ENCODE peak calls at places on chromosomes 11 and 22, in nine cellular contexts. B is M059J, P is NCI-H510A, L is WERI-Rb-1, K is dorsolateral prefrontal cortex, M is occipital lobe, G is Right ventricle myocardium inferior, Y is NCI-H345, I is AG04449. Z is an unnamed sample.

GRCh38 chr22:37186997-37187522 is 987 bp downstream of the C1QTNF6 start:
- DNase-seq in B (peak), P (no peak), L (no peak), K (no peak), M (no peak), G (peak), Y (no peak), I (no peak), Z (no peak)

GRCh38 chr11:60064115-60064514 is 7.7 kb downstream of the MS4A3 start:
- DNase-seq in B (no peak), P (no peak), L (no peak), K (no peak), M (no peak), G (no peak), Y (no peak), I (no peak), Z (no peak)

GRCh38 chr22:47618180-47618579 is 855.7 kb downstream of the TBC1D22A start:
- DNase-seq in B (no peak), P (no peak), L (peak), K (no peak), M (no peak), G (no peak), Y (no peak), I (no peak), Z (no peak)

GRCh38 chr22:45319319-45319675 is 9.6 kb downstream of the FAM118A start:
- DNase-seq in B (no peak), P (no peak), L (peak), K (no peak), M (no peak), G (no peak), Y (no peak), I (no peak), Z (no peak)

GRCh38 chr11:47714554-47715081 is 551 bp downstream of the AGBL2 start:
- DNase-seq in B (peak), P (no peak), L (no peak), K (no peak), M (no peak), G (peak), Y (peak), I (no peak), Z (no peak)

GRCh38 chr22:22908941-22909604 is 21.5 kb downstream of the IGLL5 start:
- DNase-seq in B (no peak), P (no peak), L (no peak), K (no peak), M (no peak), G (no peak), Y (no peak), I (no peak), Z (no peak)

GRCh38 chr22:43883012-43883661 is 8.7 kb downstream of the PNPLA5 start:
- DNase-seq in B (peak), P (no peak), L (peak), K (peak), M (no peak), G (no peak), Y (peak), I (no peak), Z (peak)

GRCh38 chr22:39130892-39131855 is 21.3 kb downstream of the CBX7 start:
- DNase-seq in B (no peak), P (no peak), L (peak), K (no peak), M (no peak), G (no peak), Y (no peak), I (no peak), Z (no peak)

GRCh38 chr11:117875397-117876048 is 935 bp downstream of the FXYD6 start:
- DNase-seq in B (no peak), P (no peak), L (peak), K (peak), M (peak), G (no peak), Y (peak), I (no peak), Z (peak)

GRCh38 chr22:41395531-41396240 is 13.9 kb downstream of the TEF start:
- DNase-seq in B (no peak), P (no peak), L (no peak), K (peak), M (no peak), G (no peak), Y (no peak), I (no peak), Z (no peak)

GRCh38 chr11:5524756-5525155 is 8.3 kb upstream of the UBQLNL start:
- DNase-seq in B (no peak), P (peak), L (no peak), K (no peak), M (no peak), G (no peak), Y (peak), I (no peak), Z (no peak)

GRCh38 chr11:10268746-10269487 is 25.1 kb downstream of the SBF2 start:
- DNase-seq in B (no peak), P (no peak), L (no peak), K (no peak), M (no peak), G (no peak), Y (no peak), I (no peak), Z (no peak)

Z was measured in NCI-H2107.